ENCODE peak calls at places on chromosomes 3 and 15, in eight cellular contexts. W is uterus, T is ovary, B is cardiac muscle cell, I is tibial artery, J is lower lobe of right lung, S is endothelial cell of umbilical vein, M is mammary epithelial cell. C is an unnamed sample. For H3K4me1, the result is how much of the 10 kb centered on the place peaks cover.

GRCh38 chr3:143349455-143349854 is 229.9 kb downstream of the CHST2 start:
- DNase-seq in M (no peak), I (no peak), W (no peak), J (no peak), T (no peak), B (no peak), S (no peak), C (no peak)

GRCh38 chr3:124824286-124824915 is 62.8 kb downstream of the ITGB5 start:
- DNase-seq in M (peak), B (no peak), W (no peak), J (no peak), T (no peak), S (no peak), I (no peak), C (no peak)

GRCh38 chr3:143901105-143901504 is 52.8 kb upstream of the SLC9A9 start:
- DNase-seq in B (peak), J (no peak), S (peak), T (no peak), W (no peak), I (no peak), M (peak), C (peak)

GRCh38 chr3:27861047-27862036 is 139.2 kb upstream of the EOMES start:
- DNase-seq in I (no peak), S (no peak), J (no peak), W (no peak), M (no peak), B (no peak), T (no peak), C (no peak)

GRCh38 chr15:65069179-65069578 is 1.4 kb upstream of the RASL12 start:
- DNase-seq in B (peak), W (peak), M (no peak), T (peak), S (no peak), J (peak), I (no peak), C (no peak)

GRCh38 chr3:79203144-79203519 is 564.7 kb downstream of the ROBO1 start:
- DNase-seq in S (no peak), W (no peak), I (no peak), J (no peak), T (no peak), B (no peak), M (no peak), C (no peak)

GRCh38 chr3:169562988-169563774 is 100.3 kb downstream of the MECOM start:
- DNase-seq in S (no peak), W (no peak), J (no peak), M (no peak), T (no peak), B (peak), I (no peak), C (no peak)

GRCh38 chr3:123792473-123793201 is 91.5 kb downstream of the MYLK start:
- DNase-seq in I (no peak), W (no peak), M (peak), S (no peak), T (no peak), J (no peak), B (no peak), C (peak)

GRCh38 chr3:53114412-53115074 is 15.7 kb downstream of the RFT1 start:
- DNase-seq in M (peak), I (no peak), B (no peak), T (no peak), J (no peak), S (no peak), W (no peak), C (peak)

GRCh38 chr15:96223939-96224338 is 106.6 kb upstream of the NR2F2 start:
- DNase-seq in M (no peak), S (no peak), T (no peak), W (no peak), B (no peak), I (no peak), J (no peak), C (no peak)

GRCh38 chr15:76973362-76973743 is 21.6 kb upstream of the PSTPIP1 start:
- DNase-seq in T (peak), M (no peak), W (no peak), I (no peak), S (peak), J (peak), B (peak), C (no peak)

GRCh38 chr3:14538451-14539088 is 1.6 kb downstream of the GRIP2 start:
- DNase-seq in W (no peak), I (no peak), S (no peak), J (peak), B (no peak), T (no peak), M (no peak), C (no peak)

GRCh38 chr3:38521391-38521987 is 25.3 kb downstream of the EXOG start:
- DNase-seq in T (peak), I (peak), W (peak), S (peak), J (no peak), M (peak), B (peak), C (no peak)

GRCh38 chr15:25397110-25397509 is 41.7 kb downstream of the UBE3A start:
- DNase-seq in I (no peak), J (no peak), W (no peak), M (peak), T (no peak), S (peak), B (no peak), C (no peak)

GRCh38 chr3:115595611-115596010 is 27.7 kb upstream of the GAP43 start:
- DNase-seq in B (peak), J (no peak), T (no peak), S (no peak), M (no peak), W (no peak), I (no peak), C (no peak)

GRCh38 chr15:67601008-67601620 is 58.6 kb downstream of the MAP2K5 start:
- DNase-seq in I (no peak), M (no peak), S (no peak), J (no peak), B (peak), W (no peak), T (no peak), C (no peak)

GRCh38 chr15:48674876-48675275 is 29.4 kb upstream of the FBN1 start:
- DNase-seq in B (peak), M (no peak), S (no peak), T (no peak), W (no peak), I (no peak), J (no peak), C (no peak)

GRCh38 chr3:193637831-193638230 is 44.8 kb downstream of the OPA1 start:
- DNase-seq in T (no peak), I (no peak), S (no peak), M (peak), J (no peak), B (peak), W (no peak), C (no peak)

GRCh38 chr3:143612541-143612940 is 235.7 kb downstream of the SLC9A9 start:
- DNase-seq in M (peak), T (no peak), I (no peak), J (no peak), W (no peak), S (no peak), B (no peak), C (peak)

GRCh38 chr3:46929324-46929723 is 47.2 kb downstream of the CCDC12 start:
- DNase-seq in B (no peak), T (no peak), M (no peak), S (no peak), I (peak), W (no peak), J (peak), C (no peak)

GRCh38 chr3:46926871-46927717 is 49.5 kb downstream of the CCDC12 start:
- DNase-seq in S (peak), M (no peak), I (peak), T (no peak), J (peak), B (no peak), W (no peak), C (no peak)

GRCh38 chr3:46926447-46926846 is 48.9 kb downstream of the PTH1R start:
- DNase-seq in W (no peak), S (no peak), I (no peak), M (no peak), T (no peak), B (no peak), J (peak), C (no peak)

GRCh38 chr3:46928297-46928696 is 48.2 kb downstream of the CCDC12 start:
- DNase-seq in S (no peak), J (no peak), B (no peak), W (no peak), T (no peak), M (no peak), I (no peak), C (no peak)

DNA sequence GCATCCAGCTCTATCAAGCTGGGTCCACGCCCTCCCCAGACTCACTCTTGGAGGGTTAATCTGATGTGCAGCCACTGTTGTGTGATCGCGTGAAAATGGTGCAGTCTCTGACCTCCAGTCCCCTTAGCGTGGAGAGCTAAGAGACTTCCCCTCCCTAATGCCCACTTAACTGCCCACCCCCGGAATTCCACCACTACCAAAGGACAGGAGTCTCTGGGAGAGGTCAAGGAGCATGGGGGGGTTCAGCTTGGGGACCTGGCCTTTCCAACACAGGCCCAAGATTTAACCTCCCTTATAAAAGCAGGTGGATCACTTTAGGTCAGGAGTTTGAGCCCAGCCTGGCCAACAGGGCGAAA is 48.8 kb downstream of the CCDC12 start:
- DNase-seq in S (no peak), J (no peak), M (no peak), W (no peak), T (no peak), I (peak), B (no peak), C (no peak)
- H3K4me1 ChIP-seq in S (half or more), J (half or more), M (under half), W (under half), T (under half), I (half or more), B (under half), C (under half)

GRCh38 chr3:129180461-129180860 is 3.2 kb downstream of the CNBP start:
- DNase-seq in B (peak), S (no peak), T (no peak), J (no peak), I (no peak), M (no peak), W (no peak), C (no peak)
- H3K4me1 ChIP-seq in B (under half), S (under half), T (under half), J (half or more), I (under half), M (under half), W (under half), C (under half)

DNA sequence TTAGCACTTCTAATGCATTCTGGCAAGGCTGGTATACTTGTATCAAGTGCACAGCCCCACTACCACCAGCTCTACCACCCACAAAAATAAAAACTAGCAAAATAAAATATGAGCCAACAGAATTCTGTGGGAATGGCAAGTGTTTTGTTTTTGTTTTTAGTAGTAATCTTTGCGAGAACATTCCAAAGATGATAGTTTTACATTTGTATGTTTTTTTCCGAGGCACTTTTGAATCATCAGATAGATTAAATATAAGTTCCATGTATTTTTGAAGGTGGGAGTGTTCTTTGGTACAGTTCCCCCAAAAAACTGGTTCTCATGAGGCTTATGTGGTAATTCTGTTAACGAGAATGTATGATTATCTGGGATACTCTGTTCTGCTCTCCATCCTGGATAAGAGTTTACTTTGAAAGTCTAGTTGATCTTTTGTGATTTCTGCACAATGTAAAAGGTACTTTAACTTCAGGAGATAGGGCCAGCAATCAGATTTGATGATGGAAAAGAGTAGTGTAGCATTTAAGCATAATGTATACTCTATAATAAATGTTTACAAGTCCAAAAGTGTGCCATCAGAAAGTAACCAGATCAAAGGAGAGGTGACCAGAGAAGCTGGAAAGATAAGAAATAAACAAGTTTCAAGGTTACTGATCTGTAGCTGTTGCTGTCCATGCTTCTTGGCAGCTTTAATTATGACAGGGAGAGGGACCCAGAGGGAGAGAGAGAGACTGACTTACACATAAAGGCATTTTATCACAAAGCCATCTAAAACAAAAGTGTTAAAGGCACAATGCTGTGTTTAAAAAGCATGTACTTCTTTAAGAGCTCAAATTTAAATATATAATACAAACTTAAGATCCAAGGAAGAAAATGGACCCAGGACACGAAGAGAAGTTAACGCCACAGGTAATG is 130.9 kb downstream of the PGPEP1L start:
- DNase-seq in M (no peak), S (no peak), W (no peak), I (no peak), T (no peak), J (no peak), B (no peak), C (no peak)
- H3K4me1 ChIP-seq in M (under half), S (under half), W (under half), I (half or more), T (under half), J (half or more), B (half or more), C (under half)

GRCh38 chr15:101614001-101614585 is 38.1 kb downstream of the TM2D3 start:
- DNase-seq in J (no peak), S (no peak), W (no peak), M (no peak), T (no peak), B (no peak), I (no peak), C (no peak)
- H3K4me1 ChIP-seq in J (under half), S (under half), W (under half), M (under half), T (under half), B (under half), I (under half), C (under half)

DNA sequence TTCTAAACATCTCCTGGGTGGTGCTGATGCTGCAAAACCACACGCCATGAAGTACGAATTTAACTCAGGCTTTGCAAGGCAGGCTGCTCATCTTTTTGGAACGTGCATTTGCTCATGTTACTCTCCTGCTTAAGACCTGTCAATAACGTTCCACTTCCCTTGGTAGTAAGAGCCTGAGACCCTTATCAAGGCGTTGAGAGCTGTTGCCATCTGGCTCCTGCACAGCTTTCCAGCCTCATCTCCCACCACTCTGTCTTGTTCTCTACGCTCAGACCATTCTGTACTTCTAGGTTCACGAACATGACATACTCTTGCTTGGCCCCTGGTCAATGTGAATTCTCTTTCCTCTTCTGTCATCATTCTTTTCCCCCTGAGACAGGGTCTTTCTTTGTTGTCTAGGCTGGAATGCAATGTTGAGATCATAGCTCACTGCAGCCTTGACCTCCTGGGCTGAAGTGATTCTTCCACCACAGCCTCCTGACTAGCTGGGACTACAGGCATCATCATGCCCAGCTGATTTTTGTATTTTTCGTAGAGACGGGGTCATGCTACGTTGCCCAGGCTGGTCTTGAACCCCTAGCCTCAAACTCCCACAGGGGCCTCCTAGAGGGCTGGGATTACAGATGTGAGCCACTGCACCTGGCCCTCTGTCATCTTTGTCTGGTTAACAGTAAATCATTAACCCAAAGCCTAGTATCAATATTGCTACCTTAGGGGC is 202.8 kb downstream of the CADPS start:
- DNase-seq in M (no peak), I (no peak), T (no peak), W (no peak), B (no peak), S (no peak), J (no peak), C (no peak)
- H3K4me1 ChIP-seq in M (under half), I (under half), T (under half), W (under half), B (under half), S (under half), J (under half), C (under half)

DNA sequence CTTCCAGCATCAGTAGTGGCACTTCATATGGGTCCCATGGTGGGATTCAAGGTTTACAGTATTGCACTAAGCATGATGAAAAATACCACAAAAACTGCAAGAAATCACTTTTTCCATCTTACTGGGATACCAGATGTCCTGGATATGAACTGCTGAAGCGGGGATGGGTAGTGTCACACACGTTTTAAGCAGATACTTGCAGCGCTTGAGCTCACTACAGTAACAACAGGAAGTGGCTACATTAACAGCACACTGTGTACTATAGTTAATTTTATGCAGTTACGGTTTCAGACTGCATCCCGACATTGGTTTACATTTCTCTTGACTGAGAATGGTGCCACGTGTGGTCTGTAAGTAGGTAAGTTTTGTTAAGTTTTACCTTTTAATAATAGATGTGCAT is 3.5 kb upstream of the ISG20 start:
- DNase-seq in M (no peak), B (peak), S (no peak), I (no peak), J (no peak), W (no peak), T (no peak), C (no peak)
- H3K4me1 ChIP-seq in M (under half), B (under half), S (under half), I (under half), J (half or more), W (under half), T (under half), C (under half)

DNA sequence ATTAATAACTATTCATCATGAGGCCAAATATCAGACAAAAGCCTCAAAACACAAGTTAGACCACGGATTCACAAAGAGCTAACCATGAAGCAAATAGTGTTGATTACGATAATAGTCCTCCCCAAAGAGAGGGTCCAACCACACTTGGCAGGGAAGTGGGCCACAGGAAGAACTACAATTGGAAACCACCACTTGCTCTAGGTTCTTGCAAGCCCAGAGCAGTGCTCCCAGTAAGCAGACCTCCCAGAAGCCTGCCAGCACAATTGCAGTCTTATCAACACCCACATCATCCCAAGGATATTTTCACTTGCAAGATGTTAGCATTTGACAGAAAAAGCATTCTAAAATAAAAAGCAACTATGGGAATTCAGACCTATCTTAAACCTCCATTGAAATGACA is 11.3 kb downstream of the SETD2 start:
- DNase-seq in B (peak), S (peak), W (no peak), T (no peak), I (no peak), M (no peak), J (no peak), C (no peak)
- H3K4me1 ChIP-seq in B (under half), S (under half), W (under half), T (under half), I (under half), M (under half), J (under half), C (under half)

DNA sequence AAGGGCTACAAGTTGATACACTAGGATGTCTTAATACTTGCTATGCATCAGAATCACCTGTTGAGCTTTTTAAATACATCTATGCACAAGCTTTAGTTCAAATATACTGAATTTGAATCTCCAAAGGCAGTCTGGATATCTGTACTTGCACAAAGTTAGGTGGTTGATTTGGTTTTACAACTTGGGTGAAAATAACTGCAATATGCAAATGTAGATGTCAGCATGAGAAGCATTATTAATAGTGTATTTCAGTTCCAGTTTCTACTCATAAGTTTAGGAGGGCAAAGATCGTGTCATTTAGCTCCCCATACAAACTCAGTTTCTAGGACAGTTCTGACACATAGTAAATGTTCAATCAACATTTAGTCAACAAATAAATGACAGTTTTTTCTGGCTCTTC is 25.6 kb downstream of the IQCB1 start:
- DNase-seq in T (no peak), W (no peak), S (no peak), I (no peak), M (no peak), J (no peak), B (no peak), C (no peak)
- H3K4me1 ChIP-seq in T (under half), W (under half), S (under half), I (under half), M (under half), J (under half), B (under half), C (under half)

C was measured in foreskin keratinocyte.